ENCODE peak calls at places on chromosomes 5 and 9, in five cellular contexts. One of them, this sample, is unnamed. For H3K4me1, the result is how much of the 10 kb centered on the place peaks cover.

GRCh38 chr9:75039804-75040203 is 11.7 kb upstream of the CARNMT1 start:
- DNase-seq in A549: no peak
- DNase-seq in sigmoid colon: no peak
- DNase-seq in tibial nerve: no peak
- DNase-seq in GM12878: no peak
- DNase-seq in this sample: no peak

GRCh38 chr9:111064160-111064733 is 26.0 kb upstream of the LPAR1 start:
- DNase-seq in A549: no peak
- DNase-seq in sigmoid colon: no peak
- DNase-seq in tibial nerve: no peak
- DNase-seq in GM12878: peak
- DNase-seq in this sample: no peak

GRCh38 chr5:155019601-155020226 is 6.2 kb downstream of the KIF4B start:
- DNase-seq in A549: no peak
- DNase-seq in sigmoid colon: no peak
- DNase-seq in tibial nerve: no peak
- DNase-seq in GM12878: no peak
- DNase-seq in this sample: no peak

GRCh38 chr5:141360685-141361084 is 891 bp downstream of the PCDHGB2 start:
- DNase-seq in A549: no peak
- DNase-seq in sigmoid colon: no peak
- DNase-seq in tibial nerve: no peak
- DNase-seq in GM12878: no peak
- DNase-seq in this sample: no peak

GRCh38 chr9:114059047-114059803 is 18.9 kb downstream of the AMBP start:
- DNase-seq in A549: no peak
- DNase-seq in sigmoid colon: no peak
- DNase-seq in tibial nerve: no peak
- DNase-seq in GM12878: no peak
- DNase-seq in this sample: no peak

GRCh38 chr5:132487841-132488555 is 2.6 kb downstream of the IRF1 start:
- DNase-seq in A549: no peak
- DNase-seq in sigmoid colon: peak
- DNase-seq in tibial nerve: peak
- DNase-seq in GM12878: no peak
- DNase-seq in this sample: peak

GRCh38 chr9:111828193-111828592 is 33.5 kb upstream of the SHOC1 start:
- DNase-seq in A549: peak
- DNase-seq in sigmoid colon: no peak
- DNase-seq in tibial nerve: peak
- DNase-seq in GM12878: no peak
- DNase-seq in this sample: no peak

GRCh38 chr5:9608093-9608492 is 22.1 kb downstream of the TAS2R1 start:
- DNase-seq in A549: no peak
- DNase-seq in sigmoid colon: no peak
- DNase-seq in tibial nerve: no peak
- DNase-seq in GM12878: no peak
- DNase-seq in this sample: no peak

GRCh38 chr9:15211160-15211993 is 95.6 kb downstream of the TTC39B start:
- DNase-seq in A549: peak
- DNase-seq in sigmoid colon: peak
- DNase-seq in tibial nerve: peak
- DNase-seq in GM12878: peak
- DNase-seq in this sample: peak

GRCh38 chr5:10354048-10354872 is 765 bp downstream of the MARCHF6 start:
- DNase-seq in A549: peak
- DNase-seq in sigmoid colon: peak
- DNase-seq in tibial nerve: peak
- DNase-seq in GM12878: no peak
- DNase-seq in this sample: peak

GRCh38 chr5:62931081-62931480 is 352.5 kb downstream of the LRRC70 start:
- DNase-seq in A549: no peak
- DNase-seq in sigmoid colon: no peak
- DNase-seq in tibial nerve: no peak
- DNase-seq in GM12878: no peak
- DNase-seq in this sample: no peak

GRCh38 chr9:134854541-134854981 is 26.0 kb upstream of the FCN2 start:
- DNase-seq in A549: no peak
- DNase-seq in sigmoid colon: no peak
- DNase-seq in tibial nerve: no peak
- DNase-seq in GM12878: no peak
- DNase-seq in this sample: no peak

GRCh38 chr9:112711050-112711689 is 6.7 kb downstream of the INIP start:
- DNase-seq in A549: peak
- DNase-seq in sigmoid colon: no peak
- DNase-seq in tibial nerve: no peak
- DNase-seq in GM12878: no peak
- DNase-seq in this sample: no peak

GRCh38 chr5:158212915-158213314 is 354.0 kb upstream of the CLINT1 start:
- DNase-seq in A549: peak
- DNase-seq in sigmoid colon: no peak
- DNase-seq in tibial nerve: no peak
- DNase-seq in GM12878: no peak
- DNase-seq in this sample: no peak

GRCh38 chr9:91711755-91712591 is 238.1 kb downstream of the ROR2 start:
- DNase-seq in A549: no peak
- DNase-seq in sigmoid colon: no peak
- DNase-seq in tibial nerve: no peak
- DNase-seq in GM12878: peak
- DNase-seq in this sample: no peak

GRCh38 chr5:13536921-13537320 is 407.6 kb downstream of the DNAH5 start:
- DNase-seq in A549: peak
- DNase-seq in sigmoid colon: no peak
- DNase-seq in tibial nerve: no peak
- DNase-seq in GM12878: no peak
- DNase-seq in this sample: no peak

GRCh38 chr5:99453181-99453580 is 524.4 kb upstream of the CHD1 start:
- DNase-seq in A549: no peak
- DNase-seq in sigmoid colon: no peak
- DNase-seq in tibial nerve: no peak
- DNase-seq in GM12878: no peak
- DNase-seq in this sample: no peak

GRCh38 chr9:32906213-32906612 is 95.2 kb downstream of the APTX start:
- DNase-seq in A549: no peak
- DNase-seq in sigmoid colon: no peak
- DNase-seq in tibial nerve: no peak
- DNase-seq in GM12878: peak
- DNase-seq in this sample: no peak

GRCh38 chr9:125959980-125960619 is 212.9 kb downstream of the PBX3 start:
- DNase-seq in A549: no peak
- DNase-seq in sigmoid colon: no peak
- DNase-seq in tibial nerve: no peak
- DNase-seq in GM12878: no peak
- DNase-seq in this sample: no peak

GRCh38 chr9:116144555-116144954 is 9.0 kb upstream of the PAPPA start:
- DNase-seq in A549: peak
- DNase-seq in sigmoid colon: no peak
- DNase-seq in tibial nerve: no peak
- DNase-seq in GM12878: no peak
- DNase-seq in this sample: no peak

GRCh38 chr9:125189361-125190289 is at the start of gene PPP6C:
- DNase-seq in A549: peak
- DNase-seq in sigmoid colon: peak
- DNase-seq in tibial nerve: peak
- DNase-seq in GM12878: peak
- DNase-seq in this sample: peak

GRCh38 chr5:175895701-175896102 is 24.3 kb downstream of the CPLX2 start:
- DNase-seq in A549: no peak
- DNase-seq in sigmoid colon: no peak
- DNase-seq in tibial nerve: no peak
- DNase-seq in GM12878: peak
- DNase-seq in this sample: no peak

GRCh38 chr5:115460476-115460875 is 84.1 kb downstream of the FEM1C start:
- DNase-seq in A549: peak
- DNase-seq in sigmoid colon: no peak
- DNase-seq in tibial nerve: no peak
- DNase-seq in GM12878: peak
- DNase-seq in this sample: peak

GRCh38 chr5:90383903-90384302 is 25.7 kb downstream of the CETN3 start:
- DNase-seq in A549: no peak
- DNase-seq in sigmoid colon: no peak
- DNase-seq in tibial nerve: no peak
- DNase-seq in GM12878: no peak
- DNase-seq in this sample: no peak

GRCh38 chr5:51095481-51095880 is 287.8 kb upstream of the ISL1 start:
- DNase-seq in A549: no peak
- DNase-seq in sigmoid colon: no peak
- DNase-seq in tibial nerve: no peak
- DNase-seq in GM12878: no peak
- DNase-seq in this sample: no peak

GRCh38 chr9:136187683-136188586 is 17.0 kb downstream of the LHX3 start:
- DNase-seq in A549: no peak
- DNase-seq in sigmoid colon: no peak
- DNase-seq in tibial nerve: no peak
- DNase-seq in GM12878: no peak
- DNase-seq in this sample: no peak

GRCh38 chr5:172770675-172771438 is at the start of gene DUSP1:
- DNase-seq in A549: peak
- DNase-seq in sigmoid colon: peak
- DNase-seq in tibial nerve: peak
- DNase-seq in GM12878: no peak
- DNase-seq in this sample: peak
- TF ChIP-seq POLR2A in A549: peak
- TF ChIP-seq POLR2A in sigmoid colon: peak
- TF ChIP-seq POLR2A in tibial nerve: peak
- TF ChIP-seq POLR2A in GM12878: peak
- TF ChIP-seq POLR2A in this sample: peak

GRCh38 chr5:95822038-95822407 is 503 bp downstream of the GLRX start:
- DNase-seq in A549: peak
- DNase-seq in sigmoid colon: peak
- DNase-seq in tibial nerve: peak
- DNase-seq in GM12878: no peak
- DNase-seq in this sample: peak

GRCh38 chr5:95822408-95823240 is at the start of gene GLRX:
- DNase-seq in A549: peak
- DNase-seq in sigmoid colon: peak
- DNase-seq in tibial nerve: peak
- DNase-seq in GM12878: no peak
- DNase-seq in this sample: peak

GRCh38 chr5:95823241-95823737 is 763 bp upstream of the GLRX start:
- DNase-seq in A549: no peak
- DNase-seq in sigmoid colon: no peak
- DNase-seq in tibial nerve: no peak
- DNase-seq in GM12878: no peak
- DNase-seq in this sample: no peak

GRCh38 chr5:95823738-95824609 is 1.4 kb upstream of the GLRX start:
- DNase-seq in A549: peak
- DNase-seq in sigmoid colon: peak
- DNase-seq in tibial nerve: peak
- DNase-seq in GM12878: no peak
- DNase-seq in this sample: peak

GRCh38 chr5:95821110-95822021 is 1.2 kb downstream of the GLRX start:
- DNase-seq in A549: no peak
- DNase-seq in sigmoid colon: no peak
- DNase-seq in tibial nerve: no peak
- DNase-seq in GM12878: no peak
- DNase-seq in this sample: no peak
- TF ChIP-seq EP300 in A549: no peak
- TF ChIP-seq EP300 in sigmoid colon: no peak
- TF ChIP-seq EP300 in tibial nerve: no peak
- TF ChIP-seq EP300 in GM12878: no peak
- TF ChIP-seq EP300 in this sample: no peak

DNA sequence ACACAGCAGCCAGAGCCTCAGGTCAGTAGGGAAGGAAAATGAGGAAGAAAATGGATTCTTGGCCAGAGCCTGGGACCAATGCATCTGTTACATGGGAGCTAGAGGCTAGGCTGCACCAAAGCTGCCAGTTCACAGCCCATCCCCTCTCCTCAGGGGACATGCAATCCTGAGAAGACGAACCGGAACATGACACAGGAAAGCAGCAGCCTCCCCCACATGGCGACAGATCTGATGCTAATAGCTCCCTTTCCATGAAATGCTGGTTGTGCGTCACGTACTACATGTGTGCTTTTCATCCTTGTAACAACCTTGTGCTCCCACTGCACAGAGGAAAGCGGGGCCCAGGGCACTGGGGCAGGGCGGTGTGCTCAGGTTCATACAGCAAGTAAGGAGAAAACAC is 67.5 kb downstream of the PRRT1B start:
- DNase-seq in A549: no peak
- DNase-seq in sigmoid colon: no peak
- DNase-seq in tibial nerve: no peak
- DNase-seq in GM12878: no peak
- DNase-seq in this sample: no peak
- H3K4me1 ChIP-seq in A549: under half
- H3K4me1 ChIP-seq in sigmoid colon: under half
- H3K4me1 ChIP-seq in tibial nerve: half or more
- H3K4me1 ChIP-seq in GM12878: under half
- H3K4me1 ChIP-seq in this sample: under half

DNA sequence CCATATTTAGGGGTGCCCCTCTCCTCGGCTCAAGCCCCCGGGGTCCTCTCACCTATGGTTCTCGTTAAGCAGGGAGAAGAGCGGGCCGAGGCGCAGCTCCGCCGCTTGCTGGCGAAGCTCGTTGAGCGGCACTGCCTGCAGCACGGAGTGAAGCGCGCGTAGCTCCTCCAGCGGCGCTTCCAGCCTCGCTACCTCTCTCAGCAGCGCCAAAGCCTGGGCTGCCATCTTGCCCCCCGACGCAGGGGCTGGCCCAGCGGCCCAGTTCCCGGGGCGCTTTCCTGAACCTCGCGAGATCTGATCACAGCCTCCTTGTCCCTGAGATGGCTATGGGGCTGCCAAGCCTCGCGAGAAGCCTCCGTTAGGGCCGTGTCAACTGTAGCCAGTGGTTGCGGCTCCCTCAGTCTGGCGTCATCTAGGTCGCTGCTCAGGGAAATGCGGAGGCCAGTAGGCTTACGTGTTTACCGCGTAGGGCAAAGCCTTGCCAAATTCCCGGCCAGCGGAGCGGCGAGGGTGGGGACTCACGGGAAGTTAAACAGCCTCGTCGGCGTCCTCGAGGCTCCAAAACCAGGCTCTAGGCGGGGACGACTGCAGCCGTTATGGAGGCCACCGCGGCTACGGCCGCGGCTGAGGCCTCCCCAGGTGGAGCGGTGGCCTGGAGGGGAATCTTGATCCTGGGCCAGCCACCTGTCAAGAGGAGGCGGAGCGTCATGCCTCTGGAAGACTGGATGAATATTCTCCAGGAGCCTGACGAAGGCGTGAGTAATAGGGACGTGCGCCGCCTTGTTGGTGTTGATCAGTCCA is at the start of gene PSMD5:
- DNase-seq in A549: peak
- DNase-seq in sigmoid colon: peak
- DNase-seq in tibial nerve: peak
- DNase-seq in GM12878: peak
- DNase-seq in this sample: peak
- TF ChIP-seq POLR2A in A549: peak
- TF ChIP-seq POLR2A in sigmoid colon: peak
- TF ChIP-seq POLR2A in tibial nerve: peak
- TF ChIP-seq POLR2A in GM12878: peak
- TF ChIP-seq POLR2A in this sample: no peak